ENCODE peak calls at places on chromosomes 16 and 17, in ten cellular contexts. U is gastrocnemius medialis, M is transverse colon, C is OCI-LY7, Y is endodermal cell, I is fibroblast of lung, L is A549, R is prostate gland, V is BE2C, J is Peyer's patch. H is an unnamed sample. For H3K4me1, the result is how much of the 10 kb centered on the place peaks cover.

GRCh38 chr17:61127960-61128359 is 271.7 kb upstream of the TBX2 start:
- DNase-seq in Y (no peak), R (no peak), V (no peak), M (no peak), U (no peak), C (no peak), I (peak), L (no peak), J (no peak), H (no peak)

GRCh38 chr17:82299452-82299851 is 18.0 kb downstream of the CD7 start:
- DNase-seq in M (no peak), L (no peak), V (no peak), J (no peak), U (no peak), Y (no peak), I (no peak), R (no peak), C (no peak), H (no peak)

GRCh38 chr16:50627419-50627818 is 53.7 kb downstream of the SNX20 start:
- DNase-seq in R (peak), V (peak), L (no peak), U (no peak), Y (peak), C (peak), J (peak), M (peak), I (peak), H (no peak)

GRCh38 chr16:73369841-73370240 is 321.9 kb upstream of the ZFHX3 start:
- DNase-seq in M (no peak), Y (no peak), J (no peak), U (no peak), V (no peak), C (no peak), R (no peak), I (no peak), L (no peak), H (no peak)

GRCh38 chr17:7334938-7335538 is 1.3 kb upstream of the ACAP1 start:
- DNase-seq in I (no peak), M (no peak), C (no peak), J (no peak), U (no peak), R (no peak), Y (no peak), L (no peak), V (no peak), H (no peak)

GRCh38 chr17:27457731-27458523 is 1.7 kb downstream of the KSR1 start:
- DNase-seq in Y (peak), J (peak), C (no peak), V (no peak), R (no peak), U (no peak), I (peak), L (no peak), M (no peak), H (no peak)

GRCh38 chr17:40487371-40488020 is 13.9 kb downstream of the TNS4 start:
- DNase-seq in C (no peak), V (no peak), J (no peak), M (no peak), L (no peak), Y (no peak), I (peak), U (no peak), R (no peak), H (no peak)

GRCh38 chr16:58026139-58026704 is 668 bp downstream of the MMP15 start:
- DNase-seq in Y (peak), J (no peak), U (peak), V (peak), L (peak), M (peak), C (no peak), I (peak), R (peak), H (peak)

GRCh38 chr17:57785032-57785431 is 39.9 kb upstream of the CCDC182 start:
- DNase-seq in I (peak), R (no peak), C (no peak), J (no peak), M (peak), Y (peak), L (no peak), U (no peak), V (no peak), H (peak)

DNA sequence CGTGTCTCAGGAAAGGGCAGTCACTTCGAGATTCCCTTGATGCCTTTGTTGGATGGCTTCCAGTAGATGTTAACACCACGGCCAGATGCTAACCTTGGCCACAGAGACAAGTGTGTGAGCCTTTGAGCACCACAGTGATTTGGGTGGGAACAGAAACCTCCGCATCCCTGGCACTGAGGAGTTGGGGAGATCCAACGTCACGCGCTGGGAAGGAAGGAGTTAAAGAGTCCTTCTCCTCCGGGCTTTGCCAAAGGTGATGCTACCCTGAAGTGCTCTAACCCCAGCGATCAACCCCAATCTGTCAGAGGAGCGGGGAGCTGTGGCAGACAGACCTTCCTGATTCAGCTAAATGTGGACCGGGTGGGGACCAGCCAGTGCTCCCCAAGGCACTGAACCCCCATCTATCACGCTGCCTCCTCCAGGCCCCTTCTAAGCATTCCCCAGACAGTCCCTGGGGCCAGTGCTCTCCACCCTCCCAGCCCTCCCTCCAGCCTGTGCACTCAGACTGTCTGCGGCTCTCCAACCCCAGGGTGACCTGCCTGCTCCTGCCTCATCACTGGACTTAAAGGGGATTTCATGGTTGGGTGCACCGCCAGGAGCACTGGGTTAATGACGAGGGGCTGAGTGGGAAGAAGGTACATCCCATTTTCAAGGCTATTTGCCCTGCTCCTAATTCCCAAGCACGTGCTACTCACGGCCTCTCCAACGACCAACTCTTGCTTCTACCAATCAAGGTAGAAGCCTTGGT is 3.2 kb upstream of the ABR start:
- DNase-seq in L (no peak), I (no peak), J (no peak), C (no peak), Y (no peak), M (no peak), R (no peak), V (peak), U (no peak), H (no peak)
- H3K4me3 ChIP-seq in L (no peak), I (no peak), J (no peak), C (peak), Y (no peak), M (no peak), R (no peak), V (no peak), U (no peak), H (no peak)

GRCh38 chr17:67138392-67138791 is 94.0 kb downstream of the CACNG1 start:
- DNase-seq in C (no peak), U (no peak), L (no peak), M (no peak), Y (no peak), R (no peak), V (no peak), I (no peak), J (no peak), H (no peak)
- H3K4me1 ChIP-seq in C (under half), U (under half), L (under half), M (under half), Y (under half), R (under half), V (under half), I (under half), J (under half), H (under half)

GRCh38 chr16:24853830-24854229 is 8.1 kb downstream of the SLC5A11 start:
- DNase-seq in L (peak), R (peak), V (peak), U (no peak), Y (no peak), C (no peak), M (no peak), J (no peak), I (peak), H (no peak)
- H3K4me3 ChIP-seq in L (peak), R (no peak), V (peak), U (no peak), Y (no peak), C (no peak), M (no peak), J (no peak), I (no peak), H (no peak)

GRCh38 chr17:65008877-65009276 is 47.7 kb downstream of the GNA13 start:
- DNase-seq in J (no peak), R (no peak), Y (no peak), U (no peak), C (no peak), I (peak), V (no peak), M (no peak), L (no peak), H (no peak)
- H3K4me1 ChIP-seq in J (under half), R (under half), Y (under half), U (half or more), C (half or more), I (under half), V (under half), M (under half), L (under half), H (under half)

GRCh38 chr16:53043462-53043861 is 9.2 kb downstream of the CHD9NB start:
- DNase-seq in V (no peak), M (peak), R (peak), J (no peak), L (no peak), I (peak), C (no peak), U (no peak), Y (peak), H (no peak)
- H3K4me3 ChIP-seq in V (no peak), M (no peak), R (peak), J (no peak), L (no peak), I (no peak), C (no peak), U (no peak), Y (peak), H (no peak)

DNA sequence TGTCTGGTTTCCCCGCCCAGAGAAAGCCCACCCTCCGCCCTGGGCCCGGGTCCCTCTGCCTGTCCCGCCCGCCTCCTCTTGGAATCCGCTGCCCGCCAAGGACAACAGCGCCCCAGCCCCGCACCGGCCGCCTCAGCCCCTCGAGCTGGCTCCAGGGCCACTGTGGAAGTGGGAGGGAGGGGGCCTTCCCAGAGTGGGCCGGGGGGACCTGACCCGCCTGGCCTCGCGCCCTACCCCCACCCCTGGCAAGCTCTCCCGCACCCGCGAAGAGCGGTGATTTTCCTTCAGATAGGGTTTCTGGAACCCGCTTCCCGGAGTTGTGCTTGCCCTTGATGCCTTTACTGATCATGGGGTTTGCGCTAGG is 2.3 kb upstream of the CBX8 start:
- DNase-seq in I (no peak), C (no peak), V (no peak), L (no peak), U (no peak), J (no peak), R (no peak), M (no peak), Y (peak), H (peak)
- H3K4me1 ChIP-seq in I (under half), C (half or more), V (under half), L (under half), U (under half), J (under half), R (under half), M (half or more), Y (under half), H (under half)

DNA sequence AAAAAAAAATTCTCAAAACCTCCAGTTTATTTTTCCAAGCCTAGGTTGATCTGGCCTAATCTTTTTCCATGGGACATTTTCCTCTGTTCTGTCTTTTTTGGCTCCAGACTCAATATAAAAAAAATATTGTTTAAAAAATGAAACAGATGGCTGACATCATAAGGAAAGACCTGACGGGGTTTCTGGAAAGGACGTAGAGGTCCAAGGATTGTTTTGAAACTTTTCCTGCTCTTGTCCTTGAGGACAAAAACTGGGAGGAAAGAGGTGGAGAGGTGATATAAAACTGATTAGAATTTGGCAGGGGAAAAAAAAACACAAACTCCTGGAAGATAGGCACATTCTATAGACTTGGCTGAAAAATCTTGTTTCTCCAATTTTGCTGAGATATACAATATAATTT is 211.4 kb upstream of the CDH11 start:
- DNase-seq in V (no peak), Y (no peak), L (no peak), M (no peak), U (no peak), R (no peak), J (no peak), I (peak), C (no peak), H (no peak)
- H3K4me3 ChIP-seq in V (no peak), Y (no peak), L (no peak), M (no peak), U (no peak), R (no peak), J (no peak), I (no peak), C (no peak), H (no peak)

GRCh38 chr17:66372182-66372581 is 69.8 kb downstream of the PRKCA start:
- DNase-seq in V (no peak), J (no peak), C (no peak), L (no peak), R (no peak), U (no peak), Y (no peak), I (no peak), M (no peak), H (no peak)

GRCh38 chr17:66373944-66374817 is 71.8 kb downstream of the PRKCA start:
- DNase-seq in L (no peak), U (no peak), V (peak), Y (peak), C (no peak), R (no peak), J (no peak), I (peak), M (peak), H (peak)

GRCh38 chr17:66378296-66378695 is 75.9 kb downstream of the PRKCA start:
- DNase-seq in I (no peak), M (no peak), L (no peak), V (no peak), C (no peak), J (no peak), U (no peak), Y (no peak), R (no peak), H (no peak)

GRCh38 chr17:66373079-66373478 is 70.7 kb downstream of the PRKCA start:
- DNase-seq in C (no peak), Y (no peak), V (no peak), L (no peak), M (no peak), R (no peak), J (no peak), I (no peak), U (no peak), H (no peak)

GRCh38 chr17:66375121-66375520 is 72.7 kb downstream of the PRKCA start:
- DNase-seq in C (peak), R (no peak), M (no peak), V (no peak), U (no peak), L (no peak), I (no peak), J (no peak), Y (no peak), H (no peak)
- H3K4me1 ChIP-seq in C (under half), R (under half), M (under half), V (under half), U (under half), L (under half), I (under half), J (under half), Y (under half), H (under half)

DNA sequence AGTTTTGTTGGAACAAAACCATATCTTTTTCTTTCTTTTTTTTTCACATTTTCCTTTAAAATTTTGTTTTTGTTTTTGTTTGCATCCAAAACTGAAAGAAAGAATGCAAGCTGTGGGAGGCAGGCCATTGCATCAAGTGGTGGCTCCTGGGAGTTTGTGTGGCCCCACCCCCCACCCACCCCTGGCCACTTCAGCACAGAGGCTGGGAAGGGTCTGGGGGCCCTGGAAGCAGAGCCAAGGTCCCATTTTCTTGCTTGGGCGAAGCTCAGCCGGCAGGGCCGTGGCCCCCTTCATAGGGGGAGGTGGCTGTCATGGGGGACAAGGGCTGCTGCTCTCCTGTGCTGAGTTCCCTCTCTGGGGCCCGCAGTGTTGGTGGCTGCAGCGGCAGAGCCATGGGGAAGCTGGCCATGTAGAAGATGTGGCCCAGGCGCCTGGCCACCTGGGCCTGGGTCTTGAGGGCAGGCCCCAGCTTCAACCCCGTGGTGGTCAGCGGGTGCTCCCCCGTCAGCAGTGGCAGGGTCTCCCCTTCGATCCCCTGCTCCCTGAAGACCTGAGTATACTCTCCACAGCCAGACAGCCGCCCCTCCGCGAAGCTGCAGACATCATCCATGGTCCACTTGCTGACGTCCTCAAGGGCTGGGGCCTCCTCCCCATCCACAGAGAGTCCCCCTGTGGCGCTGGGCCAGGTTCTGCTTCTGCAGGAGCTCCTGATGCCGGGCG is 19.8 kb downstream of the PAFAH1B1 start:
- DNase-seq in M (no peak), J (no peak), Y (peak), R (no peak), I (no peak), L (no peak), U (no peak), C (no peak), V (no peak), H (no peak)
- H3K4me3 ChIP-seq in M (no peak), J (no peak), Y (no peak), R (no peak), I (no peak), L (no peak), U (no peak), C (no peak), V (no peak), H (no peak)

DNA sequence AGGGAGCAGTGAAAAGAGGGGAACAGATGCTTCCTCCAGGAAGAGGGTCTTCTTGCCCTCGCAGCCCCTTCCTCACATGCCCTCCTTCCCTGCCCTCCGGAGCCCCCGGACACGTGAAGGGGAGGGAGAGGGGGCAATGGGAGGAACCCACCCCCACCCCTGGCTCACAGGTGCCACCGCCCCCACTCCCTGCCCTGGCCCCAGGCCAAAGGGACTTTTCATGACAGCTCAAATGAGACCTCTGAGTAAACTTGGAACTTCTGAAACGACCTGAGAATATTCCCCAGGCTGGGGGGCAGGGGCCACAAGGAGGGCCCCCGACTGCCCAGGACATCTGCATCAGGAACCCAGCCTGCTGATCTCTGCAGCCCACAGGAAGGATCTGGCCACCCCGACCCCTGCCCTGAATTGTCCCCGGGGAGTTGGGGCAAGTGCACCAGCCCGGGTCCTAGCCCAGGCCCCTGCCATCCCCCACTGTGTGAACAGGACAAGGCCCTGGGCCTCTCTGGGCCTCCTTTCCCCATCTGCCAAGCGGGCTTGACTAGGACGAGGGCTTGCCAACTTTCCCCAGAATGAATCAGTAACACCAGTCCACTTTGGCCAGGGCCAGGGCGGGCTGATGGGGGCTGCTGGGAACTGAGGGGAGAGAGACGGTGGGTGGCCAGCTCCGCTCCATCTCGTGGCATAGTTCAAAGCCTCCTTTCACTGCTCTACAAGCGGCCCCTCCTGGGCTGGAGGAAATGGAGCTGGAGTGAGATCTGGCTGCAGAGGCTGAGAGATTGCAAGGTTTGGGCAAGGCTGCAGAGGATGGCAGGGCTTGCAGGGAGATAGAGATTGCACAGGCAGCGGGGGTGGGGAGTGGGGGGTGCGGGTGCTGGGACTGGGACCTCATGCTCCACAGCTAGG is 3.8 kb downstream of the IL21R start:
- DNase-seq in R (no peak), C (peak), J (no peak), L (no peak), Y (peak), V (no peak), I (peak), U (no peak), M (no peak), H (no peak)
- H3K4me1 ChIP-seq in R (under half), C (half or more), J (under half), L (under half), Y (under half), V (under half), I (under half), U (under half), M (under half), H (under half)

H was measured in mucosa of descending colon.